ENCODE peak calls at places on chromosomes 11 and 22, in nine cellular contexts. Q is stomach, O is K562, N is GM23338, Z is vagina, M is sigmoid colon, G is transverse colon, F is prostate gland, P is HCT116. B is an unnamed sample. For H3K4me1 and H3K27me3, the result is how much of the 10 kb centered on the place peaks cover.

GRCh38 chr11:118230088-118230487 is 5.3 kb upstream of the JAML start:
- DNase-seq in Q (no peak), P (no peak), F (no peak), N (no peak), G (no peak), Z (no peak), M (no peak), O (no peak), B (no peak)

GRCh38 chr22:33274214-33274828 is 216.1 kb upstream of the SYN3 start:
- DNase-seq in O (peak), N (peak), Z (no peak), M (no peak), P (no peak), Q (no peak), G (peak), F (no peak), B (no peak)

GRCh38 chr11:75768909-75769771 is 562 bp downstream of the DGAT2 start:
- DNase-seq in P (no peak), F (peak), O (no peak), G (no peak), Q (no peak), Z (no peak), N (peak), M (peak), B (no peak)

GRCh38 chr11:1161410-1162152 is 3.8 kb downstream of the MUC5AC start:
- DNase-seq in Q (peak), G (peak), M (peak), N (no peak), F (no peak), O (no peak), P (no peak), Z (no peak), B (peak)

GRCh38 chr11:118306556-118306955 is 2.0 kb downstream of the CD3E start:
- DNase-seq in G (no peak), O (no peak), P (no peak), Z (no peak), F (no peak), M (no peak), N (no peak), Q (no peak), B (no peak)

GRCh38 chr11:72144807-72145565 is 9.5 kb downstream of the FOLR3 start:
- DNase-seq in F (no peak), P (no peak), N (no peak), Q (no peak), Z (no peak), G (no peak), O (no peak), M (no peak), B (no peak)

GRCh38 chr11:76742912-76743311 is 40.2 kb upstream of the TSKU start:
- DNase-seq in P (no peak), Q (no peak), Z (no peak), N (no peak), O (no peak), G (no peak), F (no peak), M (no peak), B (no peak)

GRCh38 chr11:57482782-57483569 is 22.6 kb downstream of the RTN4RL2 start:
- DNase-seq in Q (peak), M (no peak), N (peak), Z (no peak), P (no peak), G (peak), F (no peak), O (no peak), B (no peak)

GRCh38 chr11:78295991-78296930 is 107.5 kb downstream of the USP35 start:
- DNase-seq in Q (no peak), F (no peak), G (no peak), M (no peak), Z (no peak), N (no peak), O (no peak), P (no peak), B (no peak)

GRCh38 chr11:78467370-78467769 is 49.8 kb upstream of the GAB2 start:
- DNase-seq in Q (no peak), Z (no peak), G (no peak), F (no peak), O (no peak), N (no peak), P (no peak), M (no peak), B (no peak)

GRCh38 chr22:32396746-32397145 is 15.3 kb downstream of the RTCB start:
- DNase-seq in G (no peak), F (no peak), P (no peak), N (no peak), Z (no peak), M (no peak), O (no peak), Q (no peak), B (no peak)

GRCh38 chr11:11211186-11211585 is 141.9 kb downstream of the CSNK2A3 start:
- DNase-seq in N (no peak), F (peak), Q (no peak), G (no peak), M (no peak), Z (no peak), P (no peak), O (no peak), B (no peak)

GRCh38 chr11:16861867-16862266 is 123.4 kb downstream of the C11orf58 start:
- DNase-seq in F (no peak), Q (no peak), M (no peak), Z (no peak), P (no peak), N (no peak), G (no peak), O (peak), B (no peak)

GRCh38 chr22:36198936-36199616 is 2.5 kb downstream of the APOL4 start:
- DNase-seq in M (no peak), P (no peak), G (no peak), F (no peak), Q (no peak), N (no peak), O (no peak), Z (peak), B (no peak)

GRCh38 chr22:50739279-50739691 is 1.3 kb downstream of the ACR start:
- DNase-seq in M (no peak), F (no peak), Z (no peak), O (no peak), G (no peak), Q (peak), P (no peak), N (no peak), B (peak)

GRCh38 chr22:36084717-36085116 is 56.1 kb upstream of the RBFOX2 start:
- DNase-seq in O (no peak), N (no peak), Z (no peak), G (no peak), F (no peak), P (no peak), Q (no peak), M (no peak), B (no peak)

GRCh38 chr11:70314730-70315129 is 44.2 kb downstream of the PPFIA1 start:
- DNase-seq in M (peak), Q (no peak), O (no peak), F (no peak), N (no peak), Z (no peak), G (no peak), P (no peak), B (no peak)

GRCh38 chr11:103051986-103052385 is 40.0 kb downstream of the DCUN1D5 start:
- DNase-seq in M (no peak), P (no peak), G (no peak), Z (no peak), N (no peak), F (no peak), O (no peak), Q (no peak), B (no peak)

GRCh38 chr22:23859201-23859600 is 1.5 kb downstream of the SLC2A11 start:
- DNase-seq in M (no peak), P (no peak), Q (no peak), O (no peak), N (no peak), Z (no peak), F (no peak), G (no peak), B (no peak)

GRCh38 chr11:111531687-111532364 is 8.7 kb upstream of the LAYN start:
- DNase-seq in G (no peak), Q (no peak), M (no peak), N (no peak), O (no peak), P (peak), Z (no peak), F (peak), B (no peak)

GRCh38 chr11:46639197-46639839 is 22.0 kb downstream of the ATG13 start:
- DNase-seq in M (no peak), N (no peak), P (no peak), Q (no peak), G (no peak), F (no peak), O (no peak), Z (no peak), B (no peak)

GRCh38 chr11:5992150-5992549 is 5.4 kb upstream of the OR52L1 start:
- DNase-seq in M (no peak), O (no peak), P (no peak), N (no peak), F (no peak), G (no peak), Z (no peak), Q (no peak), B (no peak)

GRCh38 chr11:61728066-61728939 is 24.1 kb upstream of the MYRF start:
- DNase-seq in G (no peak), N (peak), Q (no peak), P (no peak), O (no peak), F (no peak), M (no peak), Z (no peak), B (no peak)

GRCh38 chr11:3877252-3878035 is 22.0 kb downstream of the STIM1 start:
- DNase-seq in G (no peak), P (no peak), N (peak), M (no peak), Z (no peak), F (no peak), Q (no peak), O (no peak), B (no peak)

GRCh38 chr11:17476317-17477083 is at the start of gene ABCC8:
- DNase-seq in O (no peak), F (no peak), N (peak), Q (peak), G (no peak), M (no peak), P (no peak), Z (no peak), B (no peak)

GRCh38 chr11:134372961-134373360 is 39.1 kb downstream of the B3GAT1 start:
- DNase-seq in Q (no peak), Z (no peak), G (no peak), F (no peak), N (no peak), P (no peak), M (peak), O (no peak), B (peak)

GRCh38 chr22:38733329-38734202 is 22.2 kb downstream of the SUN2 start:
- DNase-seq in G (peak), P (no peak), N (peak), Z (no peak), M (peak), Q (peak), O (peak), F (peak), B (no peak)

GRCh38 chr22:29954203-29954855 is 71.4 kb downstream of the MTMR3 start:
- DNase-seq in M (no peak), F (no peak), P (no peak), N (no peak), O (peak), Q (no peak), G (no peak), Z (no peak), B (no peak)

GRCh38 chr22:36386351-36386899 is 1.3 kb downstream of the MYH9 start:
- DNase-seq in P (no peak), F (peak), G (peak), Q (no peak), M (no peak), N (no peak), Z (no peak), O (no peak), B (no peak)

GRCh38 chr11:110069158-110069737 is 23.9 kb upstream of the ZC3H12C start:
- DNase-seq in G (peak), N (no peak), Z (no peak), P (peak), M (peak), Q (peak), O (peak), F (no peak), B (no peak)

GRCh38 chr11:77035580-77035979 is 1.4 kb downstream of the B3GNT6 start:
- DNase-seq in G (peak), M (no peak), Z (peak), N (no peak), O (no peak), F (no peak), P (no peak), Q (peak), B (no peak)

GRCh38 chr11:118703563-118704106 is 24.2 kb upstream of the TREH start:
- DNase-seq in F (no peak), O (no peak), Q (no peak), Z (no peak), M (peak), N (no peak), G (peak), P (no peak), B (no peak)

GRCh38 chr11:65393513-65394079 is 7.2 kb downstream of the FRMD8 start:
- DNase-seq in M (peak), N (no peak), G (no peak), P (no peak), Z (no peak), O (no peak), F (no peak), Q (no peak), B (no peak)

GRCh38 chr11:65394125-65394536 is 7.7 kb downstream of the FRMD8 start:
- DNase-seq in F (no peak), N (no peak), Z (no peak), M (peak), G (no peak), O (no peak), P (no peak), Q (no peak), B (no peak)

GRCh38 chr11:65392186-65392829 is 5.9 kb downstream of the FRMD8 start:
- DNase-seq in O (no peak), G (no peak), P (no peak), Q (no peak), N (no peak), Z (no peak), M (peak), F (no peak), B (no peak)

GRCh38 chr11:65391007-65391406 is 4.6 kb downstream of the FRMD8 start:
- DNase-seq in G (no peak), O (no peak), P (no peak), M (peak), Z (no peak), Q (no peak), F (no peak), N (peak), B (no peak)

DNA sequence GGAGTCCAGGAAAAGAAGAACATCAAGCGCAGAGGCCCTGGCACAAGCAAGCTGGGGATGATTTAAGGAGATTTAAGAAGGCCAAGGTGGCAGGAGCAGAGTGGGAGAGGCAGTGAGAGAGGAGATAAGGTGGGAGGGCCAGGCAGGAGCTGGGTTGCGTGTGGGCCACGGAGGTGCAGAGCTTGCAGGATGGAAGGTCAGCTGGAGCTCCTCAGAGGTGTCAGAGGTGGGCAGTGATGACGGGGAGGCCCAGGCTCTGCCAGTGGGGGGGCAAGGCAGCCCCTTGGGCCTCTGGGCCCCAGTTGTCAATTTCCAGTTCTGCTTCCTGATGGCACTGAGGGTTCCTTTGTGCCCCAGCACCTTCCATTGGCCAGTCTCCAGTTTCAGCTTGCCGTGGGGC is 6.5 kb downstream of the FRMD8 start:
- DNase-seq in Q (no peak), Z (no peak), M (peak), O (no peak), F (no peak), G (no peak), N (no peak), P (no peak), B (no peak)
- TF ChIP-seq POLR2AphosphoS5 in Q (no peak), Z (no peak), M (no peak), O (no peak), F (no peak), G (no peak), N (no peak), P (no peak), B (no peak)

DNA sequence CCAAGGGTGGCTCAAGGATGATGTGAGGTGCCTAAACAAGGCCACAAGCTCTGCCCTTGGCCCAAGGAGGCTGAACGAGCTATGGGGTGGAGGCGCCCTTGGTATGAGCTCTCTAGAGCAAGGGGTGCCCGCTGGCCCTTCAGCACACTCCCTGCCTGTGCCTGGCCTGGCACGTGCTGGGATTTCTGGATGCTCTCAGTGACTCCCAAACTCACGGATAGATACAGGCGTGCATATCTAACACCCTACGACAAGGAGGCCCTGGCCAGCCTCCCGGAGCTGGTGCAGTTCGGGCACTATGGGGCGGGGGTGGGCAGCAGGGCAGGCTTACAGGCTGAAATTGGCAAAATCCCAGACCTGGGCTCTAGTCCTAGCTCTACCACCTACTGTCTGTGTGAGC is 30.6 kb downstream of the SCUBE1 start:
- DNase-seq in F (no peak), M (no peak), G (no peak), P (no peak), Z (no peak), N (no peak), O (no peak), Q (no peak), B (no peak)
- H3K4me1 ChIP-seq in F (under half), M (under half), G (under half), P (under half), Z (under half), N (under half), O (under half), Q (under half), B (under half)

GRCh38 chr11:45285931-45286632 is at the start of gene SYT13:
- DNase-seq in Z (peak), O (no peak), M (no peak), G (peak), N (peak), Q (peak), F (peak), P (no peak), B (no peak)
- H3K27me3 ChIP-seq in Z (under half), O (under half), M (under half), G (under half), N (under half), Q (under half), F (under half), P (under half), B (half or more)

GRCh38 chr11:84295815-84296214 is 1009.6 kb upstream of the CCDC90B start:
- DNase-seq in P (no peak), Z (no peak), G (no peak), N (no peak), Q (no peak), F (no peak), M (no peak), O (no peak), B (no peak)

GRCh38 chr11:84300112-84300511 is 1013.9 kb upstream of the CCDC90B start:
- DNase-seq in O (no peak), P (no peak), M (no peak), N (no peak), G (no peak), Q (no peak), Z (no peak), F (no peak), B (no peak)
- TF ChIP-seq POLR2AphosphoS5 in O (no peak), P (no peak), M (no peak), N (no peak), G (no peak), Q (no peak), Z (no peak), F (no peak), B (no peak)

DNA sequence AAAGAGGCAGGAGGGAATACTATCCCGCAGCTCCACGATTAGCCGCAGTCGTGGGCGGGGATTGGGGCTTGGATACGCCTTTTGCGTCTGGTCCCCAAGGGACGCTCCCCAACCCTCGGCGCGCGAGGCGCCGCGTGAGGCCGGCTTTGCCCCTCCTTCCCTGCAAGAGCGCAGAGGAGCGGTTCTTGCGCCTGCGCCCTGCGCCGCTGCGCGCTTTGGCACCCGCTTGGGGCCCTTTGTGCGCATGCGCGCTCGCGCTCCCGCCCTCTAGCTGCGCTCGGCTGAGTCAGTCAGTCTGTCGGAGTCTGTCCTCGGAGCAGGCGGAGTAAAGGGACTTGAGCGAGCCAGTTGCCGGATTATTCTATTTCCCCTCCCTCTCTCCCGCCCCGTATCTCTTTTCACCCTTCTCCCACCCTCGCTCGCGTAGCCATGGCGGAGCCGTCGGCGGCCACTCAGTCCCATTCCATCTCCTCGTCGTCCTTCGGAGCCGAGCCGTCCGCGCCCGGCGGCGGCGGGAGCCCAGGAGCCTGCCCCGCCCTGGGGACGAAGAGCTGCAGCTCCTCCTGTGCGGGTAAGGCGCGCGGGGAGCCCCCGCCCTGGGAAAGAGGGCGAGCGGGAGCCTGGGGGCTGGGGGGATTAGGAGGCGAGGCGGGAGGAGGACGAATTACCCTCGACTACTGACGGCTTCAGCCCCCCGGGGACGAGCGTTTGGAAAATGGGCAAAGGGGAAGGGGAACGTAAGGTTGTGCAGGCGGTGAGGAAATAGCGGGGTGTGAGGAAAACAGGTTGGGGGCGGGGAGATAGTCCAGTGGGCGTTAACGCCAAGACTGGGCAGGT is at the start of gene RTN3:
- DNase-seq in M (peak), F (peak), P (peak), Q (peak), N (peak), G (peak), Z (peak), O (peak), B (peak)
- H3K4me1 ChIP-seq in M (under half), F (under half), P (under half), Q (under half), N (under half), G (under half), Z (under half), O (under half), B (under half)

DNA sequence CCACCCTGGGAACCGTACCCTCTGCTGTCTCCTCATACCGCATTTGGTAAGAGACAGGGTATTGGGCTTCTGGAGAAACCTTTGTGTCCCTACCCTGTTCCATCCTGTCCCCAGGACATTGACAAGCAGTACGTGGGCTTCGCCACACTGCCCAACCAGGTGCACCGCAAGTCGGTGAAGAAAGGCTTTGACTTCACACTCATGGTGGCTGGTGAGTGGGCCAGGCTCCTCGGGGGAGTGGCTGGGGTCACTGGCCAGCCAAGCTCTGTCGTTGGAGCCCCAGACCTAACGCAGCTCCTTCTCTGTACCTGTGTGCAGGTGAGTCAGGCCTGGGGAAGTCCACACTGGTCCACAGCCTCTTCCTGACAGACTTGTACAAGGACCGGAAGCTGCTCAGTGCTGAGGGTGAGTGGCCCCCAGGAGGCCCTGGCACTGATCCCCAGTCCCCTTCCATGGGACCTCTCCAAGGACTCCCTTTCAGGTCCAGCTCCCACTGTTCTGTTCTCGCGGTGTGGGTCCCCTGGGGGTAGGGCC is 3.8 kb upstream of the GP1BB start:
- DNase-seq in P (no peak), G (no peak), Q (no peak), M (no peak), O (no peak), F (no peak), N (no peak), Z (no peak), B (no peak)
- H3K27me3 ChIP-seq in P (under half), G (half or more), Q (half or more), M (under half), O (under half), F (under half), N (half or more), Z (under half), B (under half)

GRCh38 chr11:130383363-130384168 is 44.8 kb downstream of the ADAMTS8 start:
- DNase-seq in G (no peak), Z (no peak), M (no peak), F (no peak), Q (no peak), O (no peak), P (no peak), N (peak), B (no peak)
- TF ChIP-seq POLR2AphosphoS5 in G (no peak), Z (no peak), M (no peak), F (no peak), Q (no peak), O (no peak), P (no peak), N (no peak), B (no peak)

B was measured in suprapubic skin.